ENCODE peak calls at places on chromosomes 3 and 15, in seven cellular contexts. M is fibroblast of villous mesenchyme; N is stimulated activated CD4-positive, alpha-beta T cell treated with anti-CD3 and anti-CD28 coated beads, Interleukin-4, amount 100 ng/mL, for 4 hours; L is H4; B is GM12865; X is fibroblast of mammary gland; U is activated T-cell treated with anti-CD3 and anti-CD28 coated beads for 24 hours. D is an unnamed sample.
A peak's percentile ranks its signal among the peaks of the same experiment; 100 is the strongest.

GRCh38 chr3:138332472-138333073 is 2.9 kb upstream of the NME9 start:
- DNase-seq in M (peak; percentile 55), N (no peak), L (peak; percentile 31), B (peak; percentile 32), X (peak; percentile 63), U (no peak), D (peak; percentile 74)

GRCh38 chr15:92884813-92885461 is 15.2 kb upstream of the CHD2 start:
- DNase-seq in M (peak; percentile 55), N (no peak), L (no peak), B (peak; percentile 28), X (peak; percentile 49), U (no peak), D (peak; percentile 47)

GRCh38 chr15:65066001-65066634 is 1.7 kb downstream of the RASL12 start:
- DNase-seq in M (no peak), N (no peak), L (no peak), B (no peak), X (peak; percentile 50), U (no peak), D (no peak)

GRCh38 chr15:31758126-31758525 is 272.2 kb upstream of the CHRNA7 start:
- DNase-seq in M (no peak), N (no peak), L (peak; percentile 40), B (peak; percentile 89), X (peak; percentile 58), U (no peak), D (peak; percentile 52)

GRCh38 chr3:66220066-66220465 is 735 bp upstream of the SLC25A26 start:
- DNase-seq in M (no peak), N (no peak), L (no peak), B (no peak), X (no peak), U (no peak), D (peak; percentile 19)

GRCh38 chr3:14853280-14853956 is 34.7 kb downstream of the FGD5 start:
- DNase-seq in M (no peak), N (no peak), L (no peak), B (no peak), X (no peak), U (no peak), D (no peak)

GRCh38 chr15:56957812-56958406 is 39.5 kb downstream of the TCF12 start:
- DNase-seq in M (no peak), N (no peak), L (no peak), B (no peak), X (no peak), U (no peak), D (no peak)

GRCh38 chr3:165837058-165837525 is at the start of gene BCHE:
- DNase-seq in M (peak; percentile 10), N (no peak), L (peak; percentile 80), B (no peak), X (peak; percentile 76), U (no peak), D (no peak)

GRCh38 chr15:68658641-68659358 is 80.0 kb downstream of the CORO2B start:
- DNase-seq in M (no peak), N (no peak), L (no peak), B (no peak), X (no peak), U (no peak), D (no peak)

GRCh38 chr15:98853593-98854420 is 153.8 kb downstream of the PGPEP1L start:
- DNase-seq in M (peak; percentile 55), N (no peak), L (no peak), B (no peak), X (peak; percentile 67), U (no peak), D (no peak)